ENCODE peak calls at places on chromosomes 4 and X, in eight cellular contexts. O, Z, B, T, G, A, J and F are unnamed samples.

GRCh38 chrX:140050906-140051305 is 85.6 kb upstream of the CXorf66 start:
- DNase-seq in T (peak), G (no peak), B (no peak), J (no peak), O (no peak), A (peak), Z (no peak), F (peak)

GRCh38 chrX:115689931-115690330 is 129.0 kb downstream of the PLS3 start:
- DNase-seq in T (no peak), A (no peak), G (no peak), O (peak), J (no peak), B (no peak), Z (no peak), F (peak)

GRCh38 chr4:80257851-80258250 is 8.6 kb upstream of the FGF5 start:
- DNase-seq in B (no peak), G (no peak), O (no peak), A (no peak), T (no peak), Z (no peak), J (no peak), F (no peak)

GRCh38 chrX:140821280-140821679 is 111.7 kb downstream of the LINC00632 start:
- DNase-seq in O (no peak), A (peak), G (no peak), Z (no peak), B (no peak), T (no peak), J (no peak), F (no peak)

GRCh38 chr4:112704991-112705845 is 68.3 kb downstream of the LARP7 start:
- DNase-seq in T (peak), B (peak), A (peak), O (peak), G (peak), J (no peak), Z (peak), F (peak)

GRCh38 chr4:147578057-147578476 is 39.1 kb upstream of the TMEM184C start:
- DNase-seq in Z (no peak), B (no peak), O (no peak), T (peak), G (no peak), J (peak), A (no peak), F (peak)

GRCh38 chrX:96619588-96619987 is 65.1 kb upstream of the DIAPH2 start:
- DNase-seq in J (no peak), G (no peak), Z (no peak), T (no peak), O (no peak), B (no peak), A (no peak), F (peak)

GRCh38 chrX:17931855-17932254 is 70.8 kb upstream of the RAI2 start:
- DNase-seq in J (no peak), Z (no peak), A (peak), O (no peak), B (no peak), G (no peak), T (no peak), F (no peak)

GRCh38 chr4:88163286-88163685 is 4.8 kb upstream of the ABCG2 start:
- DNase-seq in J (no peak), T (no peak), Z (no peak), B (no peak), A (peak), G (no peak), O (peak), F (no peak)

GRCh38 chrX:123731258-123731986 is 1.4 kb downstream of the THOC2 start:
- DNase-seq in B (no peak), J (no peak), T (no peak), G (no peak), A (peak), Z (no peak), O (peak), F (peak)

GRCh38 chrX:45126158-45126557 is 74.5 kb downstream of the DIPK2B start:
- DNase-seq in A (no peak), T (no peak), J (no peak), Z (no peak), G (no peak), O (no peak), B (no peak), F (no peak)

GRCh38 chrX:46959985-46960700 is 47.9 kb downstream of the JADE3 start:
- DNase-seq in G (no peak), O (no peak), B (no peak), A (no peak), Z (no peak), J (no peak), T (no peak), F (no peak)

GRCh38 chr4:42785817-42786216 is 106.7 kb upstream of the GRXCR1 start:
- DNase-seq in A (no peak), O (no peak), G (no peak), T (no peak), Z (no peak), J (no peak), B (no peak), F (no peak)

GRCh38 chr4:189548484-189549160 is 392.1 kb upstream of the FRG1 start:
- DNase-seq in B (no peak), G (no peak), Z (no peak), T (no peak), A (no peak), O (no peak), J (no peak), F (no peak)

GRCh38 chr4:33924239-33924638 is 2320.1 kb downstream of the ARAP2 start:
- DNase-seq in J (peak), G (no peak), A (peak), Z (no peak), T (peak), O (peak), B (no peak), F (peak)

GRCh38 chr4:132123870-132124623 is 1025.0 kb upstream of the PCDH10 start:
- DNase-seq in J (no peak), A (peak), Z (no peak), B (no peak), G (no peak), T (peak), O (no peak), F (peak)

GRCh38 chr4:141782205-141782604 is 145.8 kb downstream of the IL15 start:
- DNase-seq in Z (no peak), O (no peak), J (no peak), A (no peak), T (no peak), G (no peak), B (no peak), F (no peak)

GRCh38 chr4:128155874-128156456 is 94.9 kb downstream of the LARP1B start:
- DNase-seq in J (no peak), Z (no peak), G (no peak), O (no peak), B (no peak), A (no peak), T (no peak), F (no peak)

GRCh38 chr4:7236847-7237246 is 44.5 kb downstream of the SORCS2 start:
- DNase-seq in Z (no peak), G (no peak), T (no peak), B (no peak), J (no peak), A (no peak), O (no peak), F (peak)

GRCh38 chrX:11382935-11383334 is 89.7 kb downstream of the AMELX start:
- DNase-seq in B (no peak), J (no peak), Z (no peak), G (no peak), A (no peak), T (no peak), O (no peak), F (no peak)

GRCh38 chrX:38660395-38661179 is 99.2 kb downstream of the TSPAN7 start:
- DNase-seq in T (no peak), A (no peak), B (no peak), G (no peak), O (no peak), J (no peak), Z (no peak), F (no peak)

GRCh38 chr4:3747582-3747906 is 18.6 kb upstream of the ADRA2C start:
- DNase-seq in J (no peak), B (no peak), G (peak), A (peak), O (peak), Z (peak), T (no peak), F (no peak)

GRCh38 chr4:108030332-108030731 is 40.6 kb downstream of the HADH start:
- DNase-seq in A (peak), Z (peak), T (peak), O (peak), G (no peak), J (peak), B (no peak), F (peak)
- TF ChIP-seq CTCF in A (peak), Z (peak), T (no peak), O (peak), G (peak), J (peak), B (peak), F (peak)

DNA sequence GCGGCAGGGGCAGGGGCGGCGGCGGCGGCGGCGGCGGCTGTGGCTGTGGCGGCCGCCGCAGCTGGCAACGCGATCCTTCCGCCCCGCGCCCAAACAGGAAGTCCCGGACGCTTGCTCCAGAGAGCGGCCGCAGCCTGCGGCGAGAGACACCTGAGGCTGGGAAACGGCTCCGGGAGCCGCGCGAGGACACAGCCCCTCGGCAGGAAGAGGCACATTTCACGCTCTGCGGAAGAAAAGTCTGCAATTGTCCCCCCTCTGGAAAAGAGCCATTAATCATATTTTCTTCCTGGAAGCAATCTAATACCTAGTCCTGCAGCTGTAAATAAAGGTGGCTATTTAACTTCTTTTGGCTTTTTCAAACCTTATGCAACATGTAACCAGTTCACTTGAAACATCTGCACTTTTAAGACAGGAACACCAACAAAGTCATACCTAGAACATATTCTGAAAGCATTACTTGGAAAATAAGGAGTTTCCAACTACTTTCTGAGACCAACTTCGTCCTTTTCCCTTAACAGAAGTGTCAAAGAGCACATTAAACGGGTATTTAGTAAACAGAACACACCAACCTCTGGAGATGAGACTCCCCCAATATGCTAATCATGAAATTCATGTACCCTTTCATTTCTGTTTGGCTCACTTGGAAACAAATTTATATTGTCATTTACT is 69.0 kb downstream of the NOCT start:
- DNase-seq in B (no peak), J (no peak), Z (no peak), A (no peak), T (no peak), G (no peak), O (no peak), F (peak)
- TF ChIP-seq CTCF in B (peak), J (no peak), Z (no peak), A (no peak), T (no peak), G (no peak), O (peak), F (no peak)

DNA sequence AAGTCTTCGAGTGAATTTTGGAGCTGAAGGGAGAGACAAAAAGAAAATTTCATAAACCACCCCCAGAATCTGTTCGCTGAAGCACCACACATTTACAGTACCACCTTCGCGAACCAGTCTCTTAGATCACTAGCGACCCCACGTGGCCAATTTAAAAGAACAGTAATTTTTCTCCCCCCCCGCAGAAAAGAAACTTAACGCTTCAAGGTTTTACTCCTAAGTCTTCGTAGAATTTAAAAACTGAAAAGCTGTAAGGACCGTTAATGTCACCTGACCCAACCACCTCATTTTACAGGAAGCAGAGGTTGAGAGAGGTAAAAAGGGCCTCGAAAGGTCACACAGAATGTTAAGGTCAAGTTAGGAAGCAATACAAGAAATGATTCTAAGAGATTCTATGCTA is 187.5 kb downstream of the QDPR start:
- DNase-seq in O (peak), B (no peak), G (no peak), T (peak), J (peak), A (peak), Z (peak), F (peak)
- TF ChIP-seq CTCF in O (peak), B (peak), G (peak), T (peak), J (peak), A (peak), Z (peak), F (peak)

GRCh38 chrX:74614193-74614909 is at the start of gene RLIM:
- DNase-seq in O (peak), A (peak), G (peak), T (peak), B (peak), J (peak), Z (peak), F (peak)

DNA sequence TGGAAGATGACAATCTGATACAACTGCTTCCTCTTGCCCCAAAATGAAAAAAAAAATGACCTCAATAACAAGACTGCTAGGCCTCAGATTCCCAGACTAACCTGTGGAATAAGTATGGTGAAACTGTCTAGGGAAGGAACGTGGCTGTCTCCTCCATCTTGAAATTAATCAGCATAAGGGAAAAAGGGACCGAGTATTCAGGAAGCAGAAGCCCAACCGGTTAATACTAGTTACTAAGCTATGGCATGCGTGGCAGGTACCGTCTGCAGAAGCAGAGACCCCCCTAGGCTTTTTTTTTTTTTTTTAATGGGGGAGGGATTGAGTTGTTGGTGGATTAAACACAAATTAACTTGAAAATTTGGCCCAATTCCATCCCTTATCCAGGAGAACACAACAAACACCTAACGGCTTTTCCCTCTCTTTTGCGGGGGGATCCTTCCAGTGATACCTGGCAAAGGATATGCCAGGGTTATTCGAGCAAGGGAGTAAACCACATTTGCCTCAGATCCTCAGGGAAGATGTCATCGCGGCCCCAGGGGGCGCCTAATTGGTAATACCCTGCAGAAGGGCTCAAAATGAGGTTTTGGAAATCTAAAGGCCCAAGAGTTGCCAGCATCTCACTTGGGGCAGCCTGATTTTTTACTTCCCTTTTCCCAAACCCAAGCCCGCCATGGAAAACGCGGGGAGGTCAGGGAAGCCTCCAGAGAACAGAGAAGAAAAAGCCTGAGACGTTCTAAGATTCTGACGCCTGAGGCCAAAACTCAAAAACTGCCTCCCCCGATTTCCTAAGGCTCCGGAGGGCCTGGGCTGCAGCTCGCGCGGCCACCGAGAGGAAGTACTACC is 853 bp downstream of the RLIM start:
- DNase-seq in Z (peak), B (no peak), J (no peak), O (peak), T (peak), G (no peak), A (peak), F (peak)
- TF ChIP-seq CTCF in Z (no peak), B (no peak), J (no peak), O (no peak), T (peak), G (no peak), A (no peak), F (no peak)

GRCh38 chrX:31609130-31609529 is 537.3 kb upstream of the FTHL17 start:
- DNase-seq in T (peak), G (no peak), Z (no peak), B (no peak), O (no peak), A (no peak), J (peak), F (peak)
- TF ChIP-seq CTCF in T (no peak), G (no peak), Z (no peak), B (no peak), O (no peak), A (no peak), J (no peak), F (no peak)

DNA sequence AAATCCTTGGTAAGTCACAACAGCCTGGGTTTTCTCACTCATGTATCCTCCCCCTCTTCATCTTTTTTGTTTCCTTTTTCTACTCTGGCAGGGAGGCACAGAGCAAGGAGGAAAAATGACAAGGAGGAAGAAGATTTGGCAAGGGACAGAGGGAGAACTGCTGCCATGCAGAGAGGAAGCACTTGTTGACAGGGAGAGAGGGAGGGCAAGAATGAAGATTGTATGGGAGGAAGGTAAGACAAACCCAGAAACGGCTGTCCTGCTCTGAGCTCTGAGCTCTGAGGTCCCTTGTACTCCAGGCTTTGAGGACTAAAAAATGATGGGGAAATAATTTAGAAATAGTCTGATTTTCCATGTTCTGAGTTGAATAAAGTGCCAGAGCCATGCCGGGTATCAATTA is 123.9 kb downstream of the DCHS2 start:
- DNase-seq in Z (no peak), B (no peak), J (no peak), T (no peak), O (no peak), G (no peak), A (no peak), F (no peak)
- TF ChIP-seq CTCF in Z (no peak), B (no peak), J (no peak), T (no peak), O (no peak), G (no peak), A (no peak), F (no peak)

GRCh38 chr4:62528874-62529273 is 1328.7 kb downstream of the ADGRL3 start:
- DNase-seq in G (no peak), O (no peak), B (no peak), T (no peak), Z (no peak), A (no peak), J (no peak), F (peak)
- TF ChIP-seq CTCF in G (peak), O (no peak), B (no peak), T (no peak), Z (no peak), A (no peak), J (no peak), F (no peak)

GRCh38 chr4:74223098-74223497 is 65.2 kb downstream of the MTHFD2L start:
- DNase-seq in T (no peak), A (no peak), J (no peak), G (no peak), B (no peak), O (no peak), Z (no peak), F (no peak)
- TF ChIP-seq CTCF in T (no peak), A (no peak), J (no peak), G (no peak), B (no peak), O (no peak), Z (no peak), F (no peak)

GRCh38 chr4:108155373-108155772 is 13.4 kb downstream of the LEF1 start:
- DNase-seq in A (peak), O (peak), T (no peak), B (no peak), J (no peak), Z (peak), G (no peak), F (no peak)
- TF ChIP-seq CTCF in A (peak), O (peak), T (no peak), B (no peak), J (no peak), Z (peak), G (no peak), F (no peak)